ENCODE peak calls at places on chromosomes 7 and 10, in four cellular contexts. P, Z, I and V are unnamed samples.
A peak's percentile ranks its signal among the peaks of the same experiment; 100 is the strongest.

GRCh38 chr7:105641236-105641810 is 60.0 kb upstream of the EFCAB10 start:
- DNase-seq in Z (no peak), P (no peak), I (no peak), V (no peak)

GRCh38 chr7:148173296-148173695 is 417.3 kb upstream of the C7orf33 start:
- DNase-seq in Z (no peak), I (no peak), P (no peak), V (no peak)

GRCh38 chr10:2836921-2837662 is 230.3 kb upstream of the PFKP start:
- DNase-seq in P (no peak), I (no peak), Z (no peak), V (no peak)

GRCh38 chr7:27213904-27214586 is 14.2 kb upstream of the HOXA13 start:
- DNase-seq in P (no peak), I (no peak), Z (no peak), V (no peak)

GRCh38 chr7:36746347-36746746 is 22.1 kb upstream of the AOAH start:
- DNase-seq in P (no peak), Z (no peak), I (peak; percentile 77), V (no peak)

GRCh38 chr7:45125193-45125904 is 13.9 kb upstream of the TBRG4 start:
- DNase-seq in P (no peak), I (no peak), Z (no peak), V (no peak)

GRCh38 chr10:132274581-132274980 is 33.2 kb downstream of the STK32C start:
- DNase-seq in P (no peak), Z (no peak), I (no peak), V (no peak)

GRCh38 chr10:52566471-52567246 is 205.9 kb downstream of the MBL2 start:
- DNase-seq in Z (no peak), P (peak; percentile 10), I (peak; percentile 41), V (peak; percentile 61)

GRCh38 chr10:131142446-131143380 is 168.8 kb downstream of the TCERG1L start:
- DNase-seq in P (no peak), Z (no peak), I (no peak), V (no peak)

GRCh38 chr7:79590571-79591274 is 137.3 kb upstream of the MAGI2 start:
- DNase-seq in P (no peak), Z (no peak), I (no peak), V (no peak)

GRCh38 chr7:17807242-17807641 is 133.1 kb downstream of the SNX13 start:
- DNase-seq in I (no peak), Z (peak; percentile 20), P (no peak), V (no peak)

GRCh38 chr10:3982746-3983442 is 197.9 kb upstream of the KLF6 start:
- DNase-seq in P (no peak), Z (no peak), I (no peak), V (no peak)

GRCh38 chr7:100425347-100425746 is 3.2 kb downstream of the ZCWPW1 start:
- DNase-seq in P (no peak), Z (no peak), I (no peak), V (no peak)

GRCh38 chr10:73874267-73875138 is at the start of gene CAMK2G:
- DNase-seq in P (peak; percentile 89), I (peak; percentile 93), Z (peak; percentile 97), V (peak; percentile 92)

GRCh38 chr10:58511765-58512469 is 755 bp upstream of the BICC1 start:
- DNase-seq in P (no peak), I (peak; percentile 19), Z (no peak), V (peak; percentile 20)

DNA sequence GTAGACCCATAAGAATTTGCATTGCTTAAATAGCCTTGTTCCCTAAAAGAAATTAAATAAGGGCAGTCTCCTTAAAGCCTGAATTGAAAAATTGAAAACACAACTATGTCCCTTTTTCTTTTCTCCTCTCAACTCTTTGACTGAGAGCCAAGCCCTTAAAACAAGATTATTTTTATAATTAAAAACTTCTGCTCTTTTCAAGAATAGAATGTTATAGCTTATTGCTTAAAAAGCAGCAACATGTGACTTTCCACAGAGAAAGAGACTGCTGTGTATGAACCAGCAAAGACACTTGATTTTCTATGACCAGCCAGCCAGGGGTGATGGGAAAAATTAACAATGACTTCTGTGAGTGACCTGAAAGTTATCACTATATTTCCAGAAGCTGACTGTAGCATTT is 295.2 kb upstream of the CELF2 start:
- DNase-seq in Z (no peak), P (no peak), I (no peak), V (no peak)
- TF ChIP-seq CTCF in Z (no peak), P (no peak), I (no peak), V (no peak)

DNA sequence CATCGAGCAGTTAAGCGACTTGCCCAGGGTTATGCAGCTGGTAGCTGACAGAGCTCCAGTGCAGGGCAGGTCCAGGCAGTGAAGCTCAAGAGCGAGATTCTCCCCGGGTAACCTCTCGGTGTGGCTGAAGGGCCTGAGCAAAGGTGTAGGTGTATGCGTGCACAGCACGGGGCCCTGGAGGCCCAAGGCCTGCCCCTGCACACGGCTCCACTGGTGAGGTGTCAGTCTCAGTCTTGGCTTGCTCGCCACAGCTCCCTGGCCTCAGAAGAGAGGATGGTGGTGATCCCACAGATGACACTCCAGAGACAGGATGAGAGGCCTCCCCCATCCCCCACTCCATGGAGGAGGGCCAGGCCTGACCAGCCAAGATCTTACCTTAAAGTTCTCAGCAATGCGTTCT is 12.0 kb downstream of the AKR1B1 start:
- DNase-seq in I (no peak), Z (no peak), P (no peak), V (no peak)
- H3K4me2 ChIP-seq in I (no peak overlapping the region), Z (no peak overlapping the region), P (no peak overlapping the region), V (no peak overlapping the region)

GRCh38 chr10:103749779-103750178 is 105.6 kb downstream of the SH3PXD2A start:
- DNase-seq in P (no peak), I (no peak), Z (no peak), V (no peak)

GRCh38 chr10:103745264-103746247 is 109.8 kb downstream of the SH3PXD2A start:
- DNase-seq in Z (no peak), P (peak; percentile 83), I (peak; percentile 41), V (no peak)

GRCh38 chr10:103748020-103748419 is 107.4 kb downstream of the SH3PXD2A start:
- DNase-seq in I (no peak), Z (no peak), P (no peak), V (no peak)

GRCh38 chr10:103746598-103746997 is 108.8 kb downstream of the SH3PXD2A start:
- DNase-seq in Z (no peak), P (no peak), I (no peak), V (no peak)

DNA sequence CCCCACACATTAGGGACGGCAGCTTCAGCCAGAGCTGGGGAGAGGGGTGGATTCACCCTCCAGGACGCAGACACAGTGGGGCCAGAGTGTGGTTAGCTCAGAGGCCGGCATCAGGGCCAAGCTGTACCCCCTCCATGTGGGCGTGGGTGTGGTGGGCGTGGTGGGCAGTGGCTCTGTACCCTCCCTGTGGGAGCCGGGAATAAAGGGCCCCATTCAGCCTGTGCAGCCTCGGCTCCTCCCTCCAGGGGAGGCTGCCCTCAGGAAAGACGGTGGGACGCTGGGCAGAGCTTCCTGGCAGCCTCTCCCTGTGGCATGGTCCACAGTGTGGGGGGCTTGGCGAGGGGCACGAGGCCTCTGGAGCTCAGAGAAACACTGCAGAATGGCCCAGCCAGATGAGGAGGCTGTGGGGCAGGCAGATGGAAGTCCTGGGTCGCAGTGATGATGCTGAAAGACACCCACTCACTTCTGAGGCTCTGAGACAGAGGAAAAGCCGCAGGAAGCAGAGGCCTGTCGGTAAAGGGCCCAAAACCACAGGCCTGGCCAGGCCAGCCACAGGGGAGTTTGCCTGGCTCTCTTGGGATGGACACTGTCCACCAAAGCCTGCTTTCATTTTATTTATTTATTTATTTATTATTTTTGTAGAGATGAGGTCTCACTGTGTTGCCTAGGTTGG is 108.0 kb downstream of the SH3PXD2A start:
- DNase-seq in Z (no peak), P (no peak), I (no peak), V (no peak)
- H3K27ac ChIP-seq in Z (no peak overlapping the region), P (no peak overlapping the region), I (no peak overlapping the region), V (no peak overlapping the region)

DNA sequence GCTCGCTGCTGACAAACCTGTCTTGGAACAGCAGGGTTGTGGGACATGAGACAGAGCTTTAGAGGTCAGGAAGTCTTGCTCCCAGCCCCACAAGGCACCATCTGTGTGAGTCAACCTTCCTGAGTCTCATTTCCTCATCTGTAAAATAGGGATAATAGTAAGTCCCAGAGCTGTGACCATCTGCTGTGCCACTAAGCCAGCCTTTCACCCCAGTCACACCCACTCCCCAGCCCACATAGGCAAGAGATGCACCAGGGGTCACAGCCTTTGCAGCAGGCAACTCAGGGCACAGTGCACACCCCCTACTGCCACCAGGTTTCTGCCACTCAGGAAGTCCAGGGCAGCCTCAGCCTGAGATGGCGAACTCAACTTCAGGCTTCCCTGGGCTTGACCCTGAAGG is 29.4 kb upstream of the CDH23 start:
- DNase-seq in Z (no peak), P (no peak), I (no peak), V (no peak)
- TF ChIP-seq CTCF in Z (no peak), P (no peak), I (no peak), V (no peak)

DNA sequence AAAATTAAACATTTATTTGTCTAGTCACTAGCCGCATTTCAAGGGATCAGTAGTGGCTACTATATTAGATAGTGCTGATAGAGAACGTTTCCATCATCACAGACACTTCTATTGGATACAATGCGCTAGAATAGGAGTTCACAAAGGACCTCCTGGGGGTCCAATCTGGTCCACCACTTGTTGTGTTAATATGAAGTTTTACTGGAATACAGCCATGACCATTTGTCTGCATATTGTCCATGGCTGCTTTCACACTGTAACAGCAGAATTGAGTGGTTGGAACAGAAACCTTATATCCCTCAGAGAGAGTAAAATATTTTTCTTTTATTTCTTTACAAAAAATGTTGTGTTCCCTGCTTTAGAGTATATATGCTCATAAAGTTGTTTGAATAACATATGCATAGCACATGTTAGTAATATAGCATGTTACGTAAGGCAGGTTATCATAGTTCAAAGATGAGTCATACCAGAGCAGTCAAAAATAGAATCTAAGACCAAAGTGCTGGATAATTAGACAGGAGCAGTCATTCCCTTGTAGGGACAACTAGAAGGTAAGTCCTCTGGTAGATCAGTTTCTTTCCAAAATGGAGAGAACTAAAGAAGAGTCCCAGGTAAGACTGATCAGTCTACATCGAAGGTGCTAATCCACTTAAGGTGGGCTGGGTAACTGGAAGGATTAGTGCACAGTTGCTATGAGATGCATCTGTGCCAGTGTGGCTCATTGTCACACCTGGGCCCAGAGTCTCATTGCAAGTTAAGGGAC is 14.9 kb downstream of the BZW2 start:
- DNase-seq in P (no peak), Z (no peak), I (peak; percentile 57), V (no peak)
- H3K4me2 ChIP-seq in P (no peak overlapping the region), Z (peak overlapping the region; percentile 70), I (peak overlapping the region; percentile 58), V (no peak overlapping the region)